ENCODE peak calls at places on chromosomes 3 and 15, in four cellular contexts. G is IMR-90, A is H1, P is mesenchymal stem cell. H is an unnamed sample.

GRCh38 chr3:51340989-51341636 is 44.0 kb upstream of the MANF start:
- DNase-seq in P (peak), A (no peak), G (peak), H (no peak)

GRCh38 chr15:28118531-28118930 is 19.4 kb upstream of the OCA2 start:
- DNase-seq in P (no peak), G (no peak), A (no peak), H (no peak)

GRCh38 chr3:67790043-67790442 is 135.6 kb upstream of the SUCLG2 start:
- DNase-seq in G (peak), P (peak), A (peak), H (peak)

GRCh38 chr15:85112997-85113396 is 131.3 kb downstream of the PDE8A start:
- DNase-seq in A (no peak), G (no peak), P (no peak), H (no peak)

GRCh38 chr15:59838900-59839299 is 149.8 kb upstream of the BNIP2 start:
- DNase-seq in G (no peak), P (no peak), A (no peak), H (no peak)

GRCh38 chr15:43316007-43316968 is 14.1 kb downstream of the LCMT2 start:
- DNase-seq in G (peak), P (peak), A (no peak), H (no peak)

GRCh38 chr3:37741644-37742043 is 120.0 kb upstream of the CTDSPL start:
- DNase-seq in A (no peak), P (no peak), G (no peak), H (no peak)

GRCh38 chr3:27993061-27993460 is 248.4 kb upstream of the CMC1 start:
- DNase-seq in P (no peak), A (no peak), G (no peak), H (peak)

GRCh38 chr15:58503139-58504027 is 71.6 kb downstream of the LIPC start:
- DNase-seq in A (no peak), P (no peak), G (no peak), H (no peak)
- H2AK5ac ChIP-seq in A (no peak), P (peak), G (peak), H (no peak)

DNA sequence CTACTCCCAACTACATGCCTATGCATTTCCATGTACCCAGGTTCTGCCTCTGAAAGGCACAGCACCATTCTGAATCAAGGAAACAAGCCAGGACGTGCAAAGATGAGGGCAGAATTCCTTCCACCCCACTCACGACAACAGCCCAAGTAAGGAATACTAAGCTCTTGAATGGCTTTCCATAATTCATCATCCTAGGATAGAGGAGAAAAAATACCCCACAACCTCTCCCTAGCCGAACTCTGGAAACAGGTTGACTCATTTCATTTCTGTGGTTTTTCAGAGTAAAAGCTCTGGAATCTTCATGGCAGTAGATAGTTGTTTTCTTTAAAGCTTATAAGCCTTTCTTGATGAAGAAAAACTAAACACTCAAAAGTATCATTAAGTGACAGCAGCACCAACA is 77.8 kb downstream of the PDZRN3 start:
- DNase-seq in P (peak), G (peak), A (no peak), H (no peak)
- H4K91ac ChIP-seq in P (no peak), G (peak), A (no peak), H (no peak)

GRCh38 chr3:183306798-183307671 is 54.0 kb downstream of the B3GNT5 start:
- DNase-seq in P (peak), A (no peak), G (peak), H (no peak)
- H2AK5ac ChIP-seq in P (peak), A (no peak), G (no peak), H (no peak)

GRCh38 chr15:80210612-80211554 is 41.1 kb downstream of the CTXND1 start:
- DNase-seq in A (no peak), G (no peak), P (no peak), H (no peak)
- H4K91ac ChIP-seq in A (no peak), G (no peak), P (no peak), H (no peak)

GRCh38 chr15:66623801-66624453 is 58.1 kb upstream of the LCTL start:
- DNase-seq in P (no peak), G (no peak), A (no peak), H (no peak)

GRCh38 chr15:66622677-66623076 is 56.9 kb upstream of the LCTL start:
- DNase-seq in A (no peak), P (no peak), G (no peak), H (no peak)

GRCh38 chr15:66621491-66622467 is 56.0 kb upstream of the LCTL start:
- DNase-seq in G (no peak), A (peak), P (no peak), H (peak)

GRCh38 chr15:66619152-66619903 is 53.5 kb upstream of the LCTL start:
- DNase-seq in G (peak), P (peak), A (peak), H (peak)

DNA sequence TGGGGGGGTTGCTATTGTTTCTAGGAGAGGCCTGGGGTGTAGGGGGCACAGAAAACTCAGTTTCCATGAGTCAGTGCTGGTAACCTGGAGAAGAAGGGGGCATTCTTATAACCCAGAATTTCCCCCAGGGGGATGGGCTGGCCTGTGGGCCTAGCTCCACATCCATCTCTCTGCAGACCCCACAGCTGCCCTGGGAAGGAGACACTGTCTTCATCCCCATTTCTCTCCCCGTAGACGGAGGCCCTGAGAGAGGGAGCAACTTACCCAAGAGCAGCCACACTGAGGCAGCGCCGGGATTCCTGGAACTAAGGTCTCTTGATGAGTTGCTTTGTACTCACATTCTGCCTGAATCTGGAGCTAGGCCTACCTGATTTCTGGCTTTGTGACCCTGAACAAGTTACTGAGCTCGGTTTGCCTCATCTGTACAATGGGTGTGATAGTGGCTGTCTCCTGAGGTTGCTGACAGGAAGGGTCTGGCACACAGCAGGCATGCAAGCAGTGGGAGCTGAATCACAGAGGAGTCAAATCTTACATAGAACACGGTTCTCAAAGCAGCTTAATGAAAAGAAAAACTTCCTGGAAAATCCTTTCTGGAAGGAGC is 55.0 kb upstream of the LCTL start:
- DNase-seq in P (no peak), A (no peak), G (no peak), H (no peak)
- H2AK5ac ChIP-seq in P (peak), A (no peak), G (peak), H (peak)

DNA sequence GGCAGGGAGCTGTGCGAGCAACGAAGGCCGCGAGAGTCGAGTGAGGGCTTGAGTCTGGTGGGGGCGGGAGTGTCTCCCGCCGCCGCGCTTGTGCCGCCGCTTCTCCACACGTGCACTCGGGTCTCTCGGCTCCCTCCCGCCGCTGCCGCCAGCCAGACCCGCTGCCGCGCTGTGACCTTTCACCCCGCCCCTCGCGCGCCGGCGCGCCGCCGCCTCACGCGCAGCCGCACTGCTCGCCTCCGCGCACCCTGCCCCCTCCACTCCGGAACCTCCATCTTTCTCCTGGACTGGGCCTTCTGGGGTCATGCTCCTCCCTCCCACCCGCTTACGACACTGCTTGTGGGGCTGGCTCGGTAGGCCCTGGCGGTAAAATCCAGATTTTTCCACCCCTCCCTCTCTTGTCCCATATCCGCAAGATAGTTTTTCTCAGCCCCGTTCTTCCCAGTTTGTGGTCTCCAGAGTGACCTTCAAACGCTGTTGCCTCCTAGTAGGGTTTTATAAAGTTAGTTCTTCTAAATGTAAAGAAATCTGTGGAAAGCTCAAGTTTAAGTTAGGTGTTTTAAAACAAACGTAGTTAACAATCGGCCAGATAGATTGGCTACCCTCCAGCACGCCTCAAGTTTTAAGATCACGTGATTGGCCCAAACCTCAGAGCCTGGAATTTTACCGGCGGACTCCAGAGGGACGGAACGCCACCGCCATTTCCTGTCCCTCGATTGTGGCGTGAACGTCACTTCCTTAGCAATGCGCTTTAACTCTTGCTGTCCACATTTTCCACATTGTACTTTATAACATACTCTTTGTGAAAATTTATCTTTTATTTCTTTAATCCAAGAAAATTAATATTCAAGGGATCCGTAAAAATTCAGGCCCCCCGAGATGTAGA is at the start of gene NAA50:
- DNase-seq in P (peak), A (peak), G (peak), H (peak)
- H4K91ac ChIP-seq in P (peak), A (peak), G (peak), H (no peak)

GRCh38 chr3:49104052-49104426 is 518 bp downstream of the QARS1 start:
- DNase-seq in P (no peak), A (no peak), G (no peak), H (no peak)
- H2AK5ac ChIP-seq in P (peak), A (no peak), G (peak), H (no peak)

H was measured in neuronal stem cell.